ENCODE peak calls at places on chromosomes 13 and 19, in seven cellular contexts. N is suprapubic skin; R is CD8-positive, alpha-beta memory T cell; D is HCT116; F is lower lobe of right lung; C is dorsolateral prefrontal cortex; O is AG04450. U is an unnamed sample.

GRCh38 chr19:37572203-37572602 is 22.4 kb downstream of the ZNF571 start:
- DNase-seq in N (no peak), R (no peak), D (no peak), F (no peak), C (no peak), O (no peak), U (no peak)

GRCh38 chr13:102707465-102707864 is 12.6 kb upstream of the METTL21C start:
- DNase-seq in N (no peak), R (no peak), D (no peak), F (no peak), C (no peak), O (peak; percentile 68), U (no peak)

GRCh38 chr13:24124789-24125476 is 35.6 kb upstream of the SPATA13 start:
- DNase-seq in N (no peak), R (no peak), D (no peak), F (no peak), C (no peak), O (no peak), U (no peak)

GRCh38 chr19:50803633-50804419 is 13.6 kb downstream of the ACP4 start:
- DNase-seq in N (no peak), R (no peak), D (no peak), F (no peak), C (no peak), O (no peak), U (peak; percentile 27)

GRCh38 chr13:78393286-78393685 is 210.1 kb downstream of the POU4F1 start:
- DNase-seq in N (no peak), R (no peak), D (no peak), F (no peak), C (no peak), O (no peak), U (no peak)

GRCh38 chr13:70043685-70044084 is 63.9 kb upstream of the ATXN8OS start:
- DNase-seq in N (no peak), R (no peak), D (no peak), F (no peak), C (no peak), O (no peak), U (no peak)

GRCh38 chr19:7914099-7914498 is 531 bp upstream of the TGFBR3L start:
- DNase-seq in N (no peak), R (no peak), D (no peak), F (no peak), C (no peak), O (no peak), U (no peak)

GRCh38 chr13:31869582-31869981 is 130.3 kb downstream of the RXFP2 start:
- DNase-seq in N (no peak), R (no peak), D (no peak), F (no peak), C (no peak), O (no peak), U (no peak)

GRCh38 chr13:25963681-25964080 is 88.1 kb downstream of the SHISA2 start:
- DNase-seq in N (no peak), R (no peak), D (no peak), F (no peak), C (no peak), O (no peak), U (no peak)

GRCh38 chr13:60837806-60838205 is 440.8 kb downstream of the TDRD3 start:
- DNase-seq in N (no peak), R (no peak), D (no peak), F (no peak), C (no peak), O (no peak), U (no peak)

GRCh38 chr13:35534343-35534742 is 57.9 kb upstream of the MAB21L1 start:
- DNase-seq in N (no peak), R (no peak), D (no peak), F (no peak), C (no peak), O (no peak), U (no peak)

GRCh38 chr19:55525289-55526101 is 11.4 kb downstream of the SBK2 start:
- DNase-seq in N (no peak), R (no peak), D (no peak), F (no peak), C (no peak), O (no peak), U (no peak)

GRCh38 chr19:283395-283794 is 7.8 kb downstream of the PLPP2 start:
- DNase-seq in N (no peak), R (no peak), D (no peak), F (no peak), C (no peak), O (no peak), U (no peak)

GRCh38 chr13:113445791-113446487 is 7.3 kb downstream of the ADPRHL1 start:
- DNase-seq in N (no peak), R (no peak), D (no peak), F (no peak), C (no peak), O (no peak), U (no peak)

GRCh38 chr19:4691383-4691782 is 21.2 kb upstream of the MYDGF start:
- DNase-seq in N (no peak), R (no peak), D (no peak), F (peak; percentile 84), C (no peak), O (no peak), U (no peak)

GRCh38 chr13:37870895-37871550 is 1.5 kb upstream of the TRPC4 start:
- DNase-seq in N (no peak), R (no peak), D (no peak), F (no peak), C (no peak), O (no peak), U (no peak)

GRCh38 chr13:27770809-27771208 is 21.5 kb upstream of the GSX1 start:
- DNase-seq in N (no peak), R (no peak), D (peak; percentile 31), F (no peak), C (no peak), O (no peak), U (no peak)

GRCh38 chr19:30888937-30889336 is 460.3 kb downstream of the TSHZ3 start:
- DNase-seq in N (no peak), R (no peak), D (no peak), F (no peak), C (no peak), O (no peak), U (no peak)

GRCh38 chr19:1069009-1069779 is 2.2 kb downstream of the ARHGAP45 start:
- DNase-seq in N (peak; percentile 78), R (peak; percentile 83), D (no peak), F (peak; percentile 94), C (no peak), O (no peak), U (peak; percentile 50)

GRCh38 chr13:49814551-49815270 is 22.2 kb upstream of the KPNA3 start:
- DNase-seq in N (no peak), R (no peak), D (no peak), F (no peak), C (no peak), O (no peak), U (no peak)

GRCh38 chr13:111388851-111389500 is 68.5 kb downstream of the TEX29 start:
- DNase-seq in N (no peak), R (no peak), D (no peak), F (no peak), C (peak; percentile 56), O (no peak), U (no peak)

GRCh38 chr13:99039718-99040280 is 61.9 kb upstream of the DOCK9 start:
- DNase-seq in N (no peak), R (no peak), D (no peak), F (no peak), C (no peak), O (no peak), U (no peak)

GRCh38 chr13:108215428-108215827 is at the start of gene LIG4:
- DNase-seq in N (peak; percentile 93), R (peak; percentile 97), D (peak; percentile 78), F (peak; percentile 97), C (peak; percentile 94), O (peak; percentile 84), U (peak; percentile 93)

GRCh38 chr13:84917252-84917878 is 881.9 kb downstream of the SLITRK6 start:
- DNase-seq in N (no peak), R (no peak), D (no peak), F (no peak), C (no peak), O (no peak), U (no peak)

GRCh38 chr19:24060687-24061356 is 26.2 kb upstream of the ZNF254 start:
- DNase-seq in N (no peak), R (no peak), D (peak; percentile 13), F (no peak), C (no peak), O (no peak), U (no peak)
- H3K27ac ChIP-seq in N (no peak overlapping the region), R (no peak overlapping the region), D (no peak overlapping the region), F (no peak overlapping the region), C (no peak overlapping the region), O (no peak overlapping the region), U (no peak overlapping the region)

GRCh38 chr19:16330368-16330801 is 5.8 kb downstream of the KLF2 start:
- DNase-seq in N (peak; percentile 91), R (peak; percentile 98), D (peak; percentile 88), F (peak; percentile 85), C (no peak), O (no peak), U (peak; percentile 66)
- H3K27me3 ChIP-seq in N (no peaks in the 10 kb centered on the region), R (no peaks in the 10 kb centered on the region), D (no peaks in the 10 kb centered on the region), F (no peaks in the 10 kb centered on the region), C (no peaks in the 10 kb centered on the region), O (no peaks in the 10 kb centered on the region), U (no peaks in the 10 kb centered on the region)

GRCh38 chr13:44389856-44390255 is 16.2 kb downstream of the SERP2 start:
- DNase-seq in N (no peak), R (no peak), D (no peak), F (no peak), C (no peak), O (no peak), U (no peak)
- H3K27ac ChIP-seq in N (no peak overlapping the region), R (no peak overlapping the region), D (no peak overlapping the region), F (no peak overlapping the region), C (no peak overlapping the region), O (no peak overlapping the region), U (no peak overlapping the region)

GRCh38 chr13:96952592-96952991 is 41.7 kb downstream of the OXGR1 start:
- DNase-seq in N (no peak), R (no peak), D (no peak), F (no peak), C (no peak), O (no peak), U (no peak)

GRCh38 chr13:96940961-96941360 is 53.3 kb downstream of the OXGR1 start:
- DNase-seq in N (no peak), R (no peak), D (no peak), F (no peak), C (no peak), O (no peak), U (no peak)

GRCh38 chr13:96948127-96948526 is 46.1 kb downstream of the OXGR1 start:
- DNase-seq in N (no peak), R (no peak), D (no peak), F (no peak), C (no peak), O (no peak), U (no peak)

GRCh38 chr13:96947343-96947910 is 46.8 kb downstream of the OXGR1 start:
- DNase-seq in N (no peak), R (no peak), D (no peak), F (no peak), C (no peak), O (no peak), U (no peak)

DNA sequence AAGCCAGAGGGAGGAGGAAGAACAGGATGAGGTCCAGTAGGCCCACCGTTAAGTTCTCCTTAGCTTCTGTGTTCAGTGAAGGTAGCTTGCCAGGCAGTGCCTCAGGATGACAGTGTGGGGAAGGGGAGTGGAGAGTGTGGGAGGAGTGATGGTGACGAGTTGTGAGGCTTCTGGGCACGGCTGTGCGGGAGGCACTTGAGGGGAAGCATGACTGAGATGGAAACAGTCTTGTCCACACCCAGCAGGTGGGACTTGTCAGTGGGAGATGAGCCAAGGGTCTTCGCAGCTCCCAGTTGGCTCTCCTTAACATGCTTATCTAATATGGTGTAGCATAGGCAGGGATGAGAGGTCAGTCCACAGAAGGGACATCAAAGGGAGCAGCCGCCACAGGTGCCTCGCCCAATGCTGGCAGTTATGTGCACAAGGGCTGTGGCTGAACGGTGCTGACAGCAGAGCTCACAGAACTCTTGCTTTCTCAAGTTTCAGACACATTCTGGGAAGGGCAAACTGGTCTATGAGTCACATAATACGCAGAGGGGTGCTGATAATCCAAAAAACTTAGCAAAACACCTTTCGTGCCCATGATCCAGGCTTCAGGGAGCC is 47.5 kb downstream of the OXGR1 start:
- DNase-seq in N (no peak), R (no peak), D (no peak), F (no peak), C (no peak), O (no peak), U (no peak)
- H3K27me3 ChIP-seq in N (no peaks in the 10 kb centered on the region), R (no peaks in the 10 kb centered on the region), D (peaks cover 1% of the 10 kb centered on the region), F (no peaks in the 10 kb centered on the region), C (no peaks in the 10 kb centered on the region), O (no peaks in the 10 kb centered on the region), U (no peaks in the 10 kb centered on the region)

U was measured in heart right ventricle.